ENCODE peak calls at places on chromosomes 4 and X, in nine cellular contexts. One of them, this sample, is unnamed. For H3K27me3, the result is how much of the 10 kb centered on the place peaks cover.

GRCh38 chr4:125315571-125316390 is 1.0 kb downstream of the FAT4 start:
- DNase-seq in tibial nerve: no peak
- DNase-seq in HepG2: peak
- DNase-seq in upper lobe of left lung: peak
- DNase-seq in ovary: peak
- DNase-seq in transverse colon: peak
- DNase-seq in testis: peak
- DNase-seq in suprapubic skin: no peak
- DNase-seq in breast epithelium: no peak
- DNase-seq in this sample: peak

GRCh38 chr4:57490520-57490919 is 380.3 kb upstream of the IGFBP7 start:
- DNase-seq in tibial nerve: no peak
- DNase-seq in HepG2: no peak
- DNase-seq in upper lobe of left lung: no peak
- DNase-seq in ovary: no peak
- DNase-seq in transverse colon: no peak
- DNase-seq in testis: peak
- DNase-seq in suprapubic skin: no peak
- DNase-seq in breast epithelium: peak
- DNase-seq in this sample: peak

GRCh38 chr4:155694100-155694785 is 27.6 kb downstream of the GUCY1A1 start:
- DNase-seq in tibial nerve: no peak
- DNase-seq in HepG2: no peak
- DNase-seq in upper lobe of left lung: no peak
- DNase-seq in ovary: no peak
- DNase-seq in transverse colon: no peak
- DNase-seq in testis: no peak
- DNase-seq in suprapubic skin: no peak
- DNase-seq in breast epithelium: no peak
- DNase-seq in this sample: no peak

GRCh38 chrX:40090050-40090804 is 7.5 kb downstream of the BCOR start:
- DNase-seq in tibial nerve: no peak
- DNase-seq in HepG2: no peak
- DNase-seq in upper lobe of left lung: peak
- DNase-seq in ovary: peak
- DNase-seq in transverse colon: peak
- DNase-seq in testis: peak
- DNase-seq in suprapubic skin: no peak
- DNase-seq in breast epithelium: no peak
- DNase-seq in this sample: peak

GRCh38 chr4:88999392-88999791 is 57.6 kb downstream of the FAM13A start:
- DNase-seq in tibial nerve: no peak
- DNase-seq in HepG2: no peak
- DNase-seq in upper lobe of left lung: no peak
- DNase-seq in ovary: no peak
- DNase-seq in transverse colon: no peak
- DNase-seq in testis: no peak
- DNase-seq in suprapubic skin: no peak
- DNase-seq in breast epithelium: no peak
- DNase-seq in this sample: no peak

GRCh38 chr4:152352645-152353116 is 183.2 kb downstream of the FBXW7 start:
- DNase-seq in tibial nerve: peak
- DNase-seq in HepG2: peak
- DNase-seq in upper lobe of left lung: no peak
- DNase-seq in ovary: peak
- DNase-seq in transverse colon: peak
- DNase-seq in testis: peak
- DNase-seq in suprapubic skin: no peak
- DNase-seq in breast epithelium: no peak
- DNase-seq in this sample: no peak

GRCh38 chr4:2765832-2766526 is 9.8 kb upstream of the TNIP2 start:
- DNase-seq in tibial nerve: peak
- DNase-seq in HepG2: no peak
- DNase-seq in upper lobe of left lung: no peak
- DNase-seq in ovary: no peak
- DNase-seq in transverse colon: no peak
- DNase-seq in testis: no peak
- DNase-seq in suprapubic skin: no peak
- DNase-seq in breast epithelium: no peak
- DNase-seq in this sample: no peak

GRCh38 chr4:180058731-180059215 is 2184.4 kb upstream of the TENM3 start:
- DNase-seq in tibial nerve: no peak
- DNase-seq in HepG2: no peak
- DNase-seq in upper lobe of left lung: peak
- DNase-seq in ovary: peak
- DNase-seq in transverse colon: peak
- DNase-seq in testis: peak
- DNase-seq in suprapubic skin: no peak
- DNase-seq in breast epithelium: no peak
- DNase-seq in this sample: no peak

GRCh38 chrX:41542151-41542935 is 95.2 kb downstream of the NYX start:
- DNase-seq in tibial nerve: no peak
- DNase-seq in HepG2: no peak
- DNase-seq in upper lobe of left lung: no peak
- DNase-seq in ovary: no peak
- DNase-seq in transverse colon: peak
- DNase-seq in testis: no peak
- DNase-seq in suprapubic skin: no peak
- DNase-seq in breast epithelium: no peak
- DNase-seq in this sample: no peak

GRCh38 chrX:150935466-150935865 is 37.0 kb upstream of the CD99L2 start:
- DNase-seq in tibial nerve: no peak
- DNase-seq in HepG2: no peak
- DNase-seq in upper lobe of left lung: no peak
- DNase-seq in ovary: no peak
- DNase-seq in transverse colon: no peak
- DNase-seq in testis: no peak
- DNase-seq in suprapubic skin: no peak
- DNase-seq in breast epithelium: no peak
- DNase-seq in this sample: no peak

GRCh38 chr4:102826890-102827673 is at the start of gene UBE2D3:
- DNase-seq in tibial nerve: peak
- DNase-seq in HepG2: peak
- DNase-seq in upper lobe of left lung: peak
- DNase-seq in ovary: peak
- DNase-seq in transverse colon: peak
- DNase-seq in testis: peak
- DNase-seq in suprapubic skin: peak
- DNase-seq in breast epithelium: peak
- DNase-seq in this sample: peak

GRCh38 chr4:48016141-48017107 is at the start of the genes CNGA1 and NIPAL1:
- DNase-seq in tibial nerve: peak
- DNase-seq in HepG2: peak
- DNase-seq in upper lobe of left lung: peak
- DNase-seq in ovary: peak
- DNase-seq in transverse colon: peak
- DNase-seq in testis: peak
- DNase-seq in suprapubic skin: peak
- DNase-seq in breast epithelium: peak
- DNase-seq in this sample: peak

GRCh38 chr4:84050014-84050413 is 449.1 kb downstream of the NKX6-1 start:
- DNase-seq in tibial nerve: no peak
- DNase-seq in HepG2: no peak
- DNase-seq in upper lobe of left lung: no peak
- DNase-seq in ovary: no peak
- DNase-seq in transverse colon: no peak
- DNase-seq in testis: no peak
- DNase-seq in suprapubic skin: no peak
- DNase-seq in breast epithelium: no peak
- DNase-seq in this sample: no peak

GRCh38 chrX:109782994-109783711 is 50.1 kb upstream of the ACSL4 start:
- DNase-seq in tibial nerve: no peak
- DNase-seq in HepG2: no peak
- DNase-seq in upper lobe of left lung: no peak
- DNase-seq in ovary: no peak
- DNase-seq in transverse colon: no peak
- DNase-seq in testis: no peak
- DNase-seq in suprapubic skin: no peak
- DNase-seq in breast epithelium: no peak
- DNase-seq in this sample: no peak

GRCh38 chr4:170270628-170271027 is 180.9 kb upstream of the AADAT start:
- DNase-seq in tibial nerve: no peak
- DNase-seq in HepG2: no peak
- DNase-seq in upper lobe of left lung: no peak
- DNase-seq in ovary: no peak
- DNase-seq in transverse colon: no peak
- DNase-seq in testis: no peak
- DNase-seq in suprapubic skin: no peak
- DNase-seq in breast epithelium: no peak
- DNase-seq in this sample: no peak

GRCh38 chr4:55553442-55553841 is 6.7 kb upstream of the CLOCK start:
- DNase-seq in tibial nerve: no peak
- DNase-seq in HepG2: peak
- DNase-seq in upper lobe of left lung: no peak
- DNase-seq in ovary: peak
- DNase-seq in transverse colon: peak
- DNase-seq in testis: peak
- DNase-seq in suprapubic skin: no peak
- DNase-seq in breast epithelium: no peak
- DNase-seq in this sample: peak

GRCh38 chr4:143084566-143084965 is 100.2 kb upstream of the USP38 start:
- DNase-seq in tibial nerve: no peak
- DNase-seq in HepG2: no peak
- DNase-seq in upper lobe of left lung: no peak
- DNase-seq in ovary: no peak
- DNase-seq in transverse colon: no peak
- DNase-seq in testis: no peak
- DNase-seq in suprapubic skin: no peak
- DNase-seq in breast epithelium: no peak
- DNase-seq in this sample: no peak

GRCh38 chrX:23341452-23341851 is 6.8 kb downstream of the PTCHD1 start:
- DNase-seq in tibial nerve: no peak
- DNase-seq in HepG2: no peak
- DNase-seq in upper lobe of left lung: no peak
- DNase-seq in ovary: no peak
- DNase-seq in transverse colon: no peak
- DNase-seq in testis: no peak
- DNase-seq in suprapubic skin: no peak
- DNase-seq in breast epithelium: no peak
- DNase-seq in this sample: no peak

GRCh38 chr4:120672558-120673147 is 249.9 kb downstream of the PRDM5 start:
- DNase-seq in tibial nerve: no peak
- DNase-seq in HepG2: no peak
- DNase-seq in upper lobe of left lung: no peak
- DNase-seq in ovary: no peak
- DNase-seq in transverse colon: no peak
- DNase-seq in testis: no peak
- DNase-seq in suprapubic skin: no peak
- DNase-seq in breast epithelium: no peak
- DNase-seq in this sample: no peak

GRCh38 chrX:108139303-108139702 is 47.7 kb downstream of the ATG4A start:
- DNase-seq in tibial nerve: no peak
- DNase-seq in HepG2: no peak
- DNase-seq in upper lobe of left lung: no peak
- DNase-seq in ovary: no peak
- DNase-seq in transverse colon: no peak
- DNase-seq in testis: no peak
- DNase-seq in suprapubic skin: no peak
- DNase-seq in breast epithelium: no peak
- DNase-seq in this sample: no peak

GRCh38 chr4:64584981-64585557 is 175.8 kb upstream of the TECRL start:
- DNase-seq in tibial nerve: no peak
- DNase-seq in HepG2: peak
- DNase-seq in upper lobe of left lung: no peak
- DNase-seq in ovary: no peak
- DNase-seq in transverse colon: no peak
- DNase-seq in testis: peak
- DNase-seq in suprapubic skin: no peak
- DNase-seq in breast epithelium: no peak
- DNase-seq in this sample: no peak

GRCh38 chr4:24131954-24132673 is 242.3 kb upstream of the PPARGC1A start:
- DNase-seq in tibial nerve: no peak
- DNase-seq in HepG2: no peak
- DNase-seq in upper lobe of left lung: no peak
- DNase-seq in ovary: no peak
- DNase-seq in transverse colon: no peak
- DNase-seq in testis: no peak
- DNase-seq in suprapubic skin: no peak
- DNase-seq in breast epithelium: no peak
- DNase-seq in this sample: no peak
- H3K4me3 ChIP-seq in tibial nerve: no peak
- H3K4me3 ChIP-seq in HepG2: no peak
- H3K4me3 ChIP-seq in upper lobe of left lung: no peak
- H3K4me3 ChIP-seq in ovary: no peak
- H3K4me3 ChIP-seq in transverse colon: no peak
- H3K4me3 ChIP-seq in testis: no peak
- H3K4me3 ChIP-seq in suprapubic skin: no peak
- H3K4me3 ChIP-seq in breast epithelium: no peak
- H3K4me3 ChIP-seq in this sample: no peak

DNA sequence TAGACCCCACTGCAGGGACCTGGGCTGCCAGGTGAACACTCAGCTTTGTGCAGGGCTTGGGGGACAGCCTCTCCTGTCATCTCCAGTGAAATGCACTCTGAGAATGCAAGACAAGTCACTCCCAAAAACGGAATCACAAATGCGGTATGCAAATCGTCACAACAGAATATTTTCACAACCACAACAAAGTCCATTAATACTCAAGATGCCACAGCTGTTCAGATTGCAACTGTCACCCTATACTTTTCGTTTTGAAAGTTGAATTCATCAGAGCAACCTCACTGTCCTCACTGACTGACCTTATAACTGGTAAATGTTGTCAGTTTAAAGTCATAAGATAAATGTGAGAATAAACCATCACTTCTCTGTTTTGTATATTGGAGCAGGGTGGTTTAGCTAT is 16.6 kb downstream of the JAKMIP1 start:
- DNase-seq in tibial nerve: no peak
- DNase-seq in HepG2: no peak
- DNase-seq in upper lobe of left lung: no peak
- DNase-seq in ovary: no peak
- DNase-seq in transverse colon: no peak
- DNase-seq in testis: no peak
- DNase-seq in suprapubic skin: no peak
- DNase-seq in breast epithelium: no peak
- DNase-seq in this sample: no peak
- TF ChIP-seq POLR2A in tibial nerve: no peak
- TF ChIP-seq POLR2A in HepG2: no peak
- TF ChIP-seq POLR2A in upper lobe of left lung: no peak
- TF ChIP-seq POLR2A in ovary: no peak
- TF ChIP-seq POLR2A in transverse colon: no peak
- TF ChIP-seq POLR2A in testis: no peak
- TF ChIP-seq POLR2A in suprapubic skin: no peak
- TF ChIP-seq POLR2A in breast epithelium: no peak
- TF ChIP-seq POLR2A in this sample: no peak

GRCh38 chrX:120016068-120016441 is 61.4 kb downstream of the RHOXF2B start:
- DNase-seq in tibial nerve: no peak
- DNase-seq in HepG2: no peak
- DNase-seq in upper lobe of left lung: no peak
- DNase-seq in ovary: no peak
- DNase-seq in transverse colon: no peak
- DNase-seq in testis: no peak
- DNase-seq in suprapubic skin: no peak
- DNase-seq in breast epithelium: no peak
- DNase-seq in this sample: no peak
- H3K27me3 ChIP-seq in tibial nerve: under half
- H3K27me3 ChIP-seq in HepG2: under half
- H3K27me3 ChIP-seq in upper lobe of left lung: under half
- H3K27me3 ChIP-seq in ovary: under half
- H3K27me3 ChIP-seq in transverse colon: under half
- H3K27me3 ChIP-seq in testis: under half
- H3K27me3 ChIP-seq in suprapubic skin: under half
- H3K27me3 ChIP-seq in breast epithelium: under half
- H3K27me3 ChIP-seq in this sample: under half

GRCh38 chr4:77100234-77100633 is 24.4 kb upstream of the CCNI start:
- DNase-seq in tibial nerve: no peak
- DNase-seq in HepG2: no peak
- DNase-seq in upper lobe of left lung: no peak
- DNase-seq in ovary: no peak
- DNase-seq in transverse colon: no peak
- DNase-seq in testis: no peak
- DNase-seq in suprapubic skin: no peak
- DNase-seq in breast epithelium: no peak
- DNase-seq in this sample: no peak

GRCh38 chr4:77104405-77105292 is 28.9 kb upstream of the CCNI start:
- DNase-seq in tibial nerve: peak
- DNase-seq in HepG2: no peak
- DNase-seq in upper lobe of left lung: no peak
- DNase-seq in ovary: peak
- DNase-seq in transverse colon: peak
- DNase-seq in testis: peak
- DNase-seq in suprapubic skin: peak
- DNase-seq in breast epithelium: peak
- DNase-seq in this sample: peak
- H3K4me3 ChIP-seq in tibial nerve: no peak
- H3K4me3 ChIP-seq in HepG2: no peak
- H3K4me3 ChIP-seq in upper lobe of left lung: no peak
- H3K4me3 ChIP-seq in ovary: no peak
- H3K4me3 ChIP-seq in transverse colon: no peak
- H3K4me3 ChIP-seq in testis: no peak
- H3K4me3 ChIP-seq in suprapubic skin: no peak
- H3K4me3 ChIP-seq in breast epithelium: no peak
- H3K4me3 ChIP-seq in this sample: no peak

This sample was measured in heart left ventricle.